ENCODE peak calls at places on chromosome 4, in ten cellular contexts. E is iPS-NIHi11; D is GM06990; F is activated T-cell treated with anti-CD3 and anti-CD28 coated beads for 1 hour; I is NCI-H1092; C is aorta; J is globus pallidus; S is stimulated activated naive CD4-positive, alpha-beta T cell; B is osteoblast; W is tibial artery. X is an unnamed sample.
A peak's percentile ranks its signal among the peaks of the same experiment; 100 is the strongest.

GRCh38 chr4:184267673-184268573 is 50.2 kb upstream of the ENPP6 start:
- DNase-seq in E (no peak), D (peak; percentile 87), F (peak; percentile 36), I (peak; percentile 59), C (peak; percentile 78), J (no peak), S (peak; percentile 28), B (peak; percentile 83), W (no peak), X (peak; percentile 59)

GRCh38 chr4:7394184-7394575 is 40.5 kb downstream of the PSAPL1 start:
- DNase-seq in E (no peak), D (no peak), F (no peak), I (no peak), C (no peak), J (no peak), S (no peak), B (no peak), W (no peak), X (no peak)

GRCh38 chr4:3442959-3443749 is 1.4 kb downstream of the HGFAC start:
- DNase-seq in E (peak; percentile 99), D (peak; percentile 69), F (peak; percentile 52), I (peak; percentile 35), C (no peak), J (no peak), S (peak; percentile 16), B (peak; percentile 99), W (no peak), X (peak; percentile 83)

GRCh38 chr4:25786497-25787065 is 76.2 kb downstream of the SEL1L3 start:
- DNase-seq in E (no peak), D (no peak), F (no peak), I (no peak), C (no peak), J (no peak), S (no peak), B (no peak), W (no peak), X (no peak)

GRCh38 chr4:10006604-10007435 is 14.5 kb downstream of the SLC2A9 start:
- DNase-seq in E (peak; percentile 56), D (peak; percentile 43), F (no peak), I (no peak), C (peak; percentile 64), J (no peak), S (no peak), B (no peak), W (peak; percentile 38), X (no peak)

GRCh38 chr4:41814565-41814964 is 66.0 kb upstream of the PHOX2B start:
- DNase-seq in E (peak; percentile 37), D (no peak), F (no peak), I (no peak), C (no peak), J (peak; percentile 9), S (no peak), B (no peak), W (no peak), X (no peak)

GRCh38 chr4:91092398-91092955 is 965.3 kb downstream of the CCSER1 start:
- DNase-seq in E (no peak), D (no peak), F (no peak), I (no peak), C (no peak), J (no peak), S (no peak), B (no peak), W (no peak), X (no peak)

GRCh38 chr4:19945979-19946380 is 305.7 kb upstream of the SLIT2 start:
- DNase-seq in E (no peak), D (no peak), F (no peak), I (no peak), C (no peak), J (no peak), S (no peak), B (peak; percentile 44), W (no peak), X (no peak)

GRCh38 chr4:69523385-69524132 is 27.9 kb upstream of the UGT2B4 start:
- DNase-seq in E (no peak), D (no peak), F (no peak), I (no peak), C (no peak), J (no peak), S (no peak), B (no peak), W (no peak), X (no peak)

GRCh38 chr4:1367936-1368289 is 20.9 kb downstream of the UVSSA start:
- DNase-seq in E (no peak), D (no peak), F (no peak), I (no peak), C (peak; percentile 39), J (no peak), S (no peak), B (no peak), W (no peak), X (no peak)

GRCh38 chr4:130393246-130394041 is 1297.5 kb downstream of the C4orf33 start:
- DNase-seq in E (no peak), D (no peak), F (no peak), I (no peak), C (no peak), J (peak; percentile 1), S (no peak), B (peak; percentile 31), W (no peak), X (no peak)

GRCh38 chr4:8862800-8863758 is 8.6 kb downstream of the HMX1 start:
- DNase-seq in E (no peak), D (no peak), F (no peak), I (no peak), C (peak; percentile 14), J (no peak), S (no peak), B (no peak), W (no peak), X (no peak)

GRCh38 chr4:95701500-95701899 is 138.4 kb upstream of the PDHA2 start:
- DNase-seq in E (no peak), D (no peak), F (no peak), I (no peak), C (no peak), J (no peak), S (no peak), B (no peak), W (peak; percentile 21), X (no peak)

GRCh38 chr4:139563515-139563914 is 7.5 kb upstream of the SETD7 start:
- DNase-seq in E (no peak), D (no peak), F (no peak), I (no peak), C (no peak), J (no peak), S (no peak), B (no peak), W (no peak), X (no peak)

X was measured in naive thymus-derived CD4-positive, alpha-beta T cell.